ENCODE peak calls at places on chromosomes 2 and 18, in four cellular contexts. W is tibial artery, D is mammary epithelial cell, A is heart right ventricle. Y is an unnamed sample.

GRCh38 chr2:102061962-102062795 is 70.4 kb downstream of the IL1R2 start:
- DNase-seq in A (peak), W (no peak), D (no peak), Y (no peak)

GRCh38 chr2:138716183-138716582 is 64.0 kb downstream of the NXPH2 start:
- DNase-seq in A (no peak), D (no peak), W (no peak), Y (peak)

GRCh38 chr18:53795610-53796009 is 428.9 kb downstream of the MBD2 start:
- DNase-seq in A (no peak), W (no peak), D (no peak), Y (no peak)

GRCh38 chr2:234427081-234428058 is 69.5 kb downstream of the ARL4C start:
- DNase-seq in D (no peak), W (no peak), A (no peak), Y (no peak)

GRCh38 chr2:66553370-66553769 is 118.4 kb downstream of the MEIS1 start:
- DNase-seq in A (peak), D (no peak), W (no peak), Y (peak)

GRCh38 chr2:7333189-7333588 is 416.0 kb downstream of the RNF144A start:
- DNase-seq in D (no peak), W (no peak), A (no peak), Y (peak)

GRCh38 chr2:22907330-22907729 is 477.6 kb upstream of the KLHL29 start:
- DNase-seq in W (no peak), A (no peak), D (no peak), Y (no peak)

GRCh38 chr2:7744827-7745226 is 827.6 kb downstream of the RNF144A start:
- DNase-seq in W (no peak), D (peak), A (no peak), Y (peak)

GRCh38 chr2:164205347-164205746 is 415.9 kb downstream of the GRB14 start:
- DNase-seq in W (no peak), A (no peak), D (peak), Y (peak)

GRCh38 chr2:177380181-177380580 is 12.4 kb upstream of the AGPS start:
- DNase-seq in D (no peak), W (no peak), A (no peak), Y (no peak)

GRCh38 chr2:159267926-159268325 is 18.6 kb downstream of the WDSUB1 start:
- DNase-seq in D (no peak), A (no peak), W (no peak), Y (no peak)

GRCh38 chr2:73995810-73996209 is 11.1 kb downstream of the TET3 start:
- DNase-seq in D (no peak), A (no peak), W (no peak), Y (no peak)

GRCh38 chr2:69625078-69625788 is 18.3 kb downstream of the AAK1 start:
- DNase-seq in D (no peak), W (no peak), A (no peak), Y (no peak)

GRCh38 chr18:3012306-3012919 is 531 bp downstream of the LPIN2 start:
- DNase-seq in A (peak), W (peak), D (no peak), Y (no peak)

GRCh38 chr2:168354499-168354898 is 101.6 kb upstream of the CERS6 start:
- DNase-seq in A (no peak), W (no peak), D (no peak), Y (no peak)

GRCh38 chr2:239487272-239487671 is 86.5 kb upstream of the HDAC4 start:
- DNase-seq in W (no peak), A (no peak), D (no peak), Y (no peak)

GRCh38 chr2:763766-764525 is 86.7 kb upstream of the TMEM18 start:
- DNase-seq in D (no peak), A (no peak), W (no peak), Y (peak)

GRCh38 chr2:67486041-67486796 is 89.1 kb downstream of the ETAA1 start:
- DNase-seq in W (no peak), D (peak), A (peak), Y (peak)

GRCh38 chr2:100518801-100519200 is 44.0 kb upstream of the PDCL3 start:
- DNase-seq in D (peak), A (no peak), W (no peak), Y (peak)

GRCh38 chr2:237178396-237178795 is 92.7 kb downstream of the COPS8 start:
- DNase-seq in W (no peak), A (no peak), D (peak), Y (peak)

GRCh38 chr2:27583390-27583915 is 611 bp downstream of the ZNF512 start:
- DNase-seq in A (no peak), W (no peak), D (no peak), Y (no peak)

GRCh38 chr2:24509840-24510239 is 18.8 kb downstream of the NCOA1 start:
- DNase-seq in D (no peak), W (no peak), A (no peak), Y (no peak)

GRCh38 chr2:157934684-157935377 is 58.7 kb upstream of the ACVR1 start:
- DNase-seq in W (no peak), D (no peak), A (no peak), Y (peak)

GRCh38 chr2:24482256-24482971 is 8.6 kb upstream of the NCOA1 start:
- DNase-seq in D (no peak), A (no peak), W (no peak), Y (peak)

GRCh38 chr2:221444106-221444505 is 128.0 kb downstream of the EPHA4 start:
- DNase-seq in W (no peak), A (peak), D (peak), Y (peak)

GRCh38 chr2:36511858-36512630 is 85.9 kb downstream of the FEZ2 start:
- DNase-seq in W (no peak), A (no peak), D (peak), Y (no peak)

GRCh38 chr2:45649457-45649854 is 2.0 kb upstream of the PRKCE start:
- DNase-seq in A (no peak), W (no peak), D (no peak), Y (peak)

GRCh38 chr2:145323512-145323911 is 803.6 kb upstream of the ZEB2 start:
- DNase-seq in A (no peak), W (no peak), D (peak), Y (peak)

GRCh38 chr2:69169990-69170389 is 157.0 kb downstream of the ANTXR1 start:
- DNase-seq in A (no peak), D (no peak), W (no peak), Y (no peak)

GRCh38 chr2:60679059-60679780 is 76.8 kb upstream of the PAPOLG start:
- DNase-seq in W (no peak), D (no peak), A (no peak), Y (no peak)

GRCh38 chr2:70084973-70085710 is 2.1 kb upstream of the PCBP1 start:
- DNase-seq in A (no peak), W (peak), D (peak), Y (peak)

GRCh38 chr2:189526241-189526640 is 54.3 kb downstream of the SLC40A1 start:
- DNase-seq in D (no peak), W (no peak), A (no peak), Y (no peak)

GRCh38 chr2:14642499-14642898 is 10.0 kb downstream of the LRATD1 start:
- DNase-seq in D (no peak), W (no peak), A (no peak), Y (no peak)

GRCh38 chr2:296354-296753 is 8.5 kb upstream of the ALKAL2 start:
- DNase-seq in D (no peak), A (no peak), W (no peak), Y (no peak)

GRCh38 chr2:30971291-30972025 is 164.2 kb upstream of the CAPN13 start:
- DNase-seq in W (no peak), D (no peak), A (no peak), Y (no peak)

GRCh38 chr2:30965085-30965484 is 157.8 kb upstream of the CAPN13 start:
- DNase-seq in D (no peak), A (no peak), W (no peak), Y (no peak)

GRCh38 chr2:30963184-30963583 is 155.9 kb upstream of the CAPN13 start:
- DNase-seq in W (no peak), A (no peak), D (no peak), Y (no peak)

GRCh38 chr2:30964334-30964733 is 157.1 kb upstream of the CAPN13 start:
- DNase-seq in A (no peak), D (no peak), W (no peak), Y (no peak)

DNA sequence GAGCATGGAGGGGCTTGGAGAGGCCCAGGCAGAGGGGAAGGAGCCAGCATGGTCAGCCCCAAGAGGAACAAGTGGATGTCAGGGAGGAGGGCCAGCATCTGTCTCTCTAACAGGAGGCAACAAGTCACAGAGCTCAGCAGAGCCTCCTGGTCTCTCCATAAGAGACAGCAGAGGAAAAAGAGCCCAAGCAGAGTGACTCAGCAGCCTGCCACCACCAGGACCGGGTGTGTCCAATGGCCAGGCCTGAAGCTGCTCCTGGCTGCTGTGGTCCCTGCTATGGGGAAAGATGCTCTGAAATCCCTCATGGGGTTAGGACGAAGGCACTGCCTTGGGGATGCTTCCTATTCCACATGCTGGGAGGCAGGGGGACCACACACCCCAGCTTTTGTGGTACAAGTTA is 161.8 kb upstream of the CAPN13 start:
- DNase-seq in W (no peak), D (no peak), A (no peak), Y (peak)
- H3K4me3 ChIP-seq in W (no peak), D (no peak), A (no peak), Y (no peak)

DNA sequence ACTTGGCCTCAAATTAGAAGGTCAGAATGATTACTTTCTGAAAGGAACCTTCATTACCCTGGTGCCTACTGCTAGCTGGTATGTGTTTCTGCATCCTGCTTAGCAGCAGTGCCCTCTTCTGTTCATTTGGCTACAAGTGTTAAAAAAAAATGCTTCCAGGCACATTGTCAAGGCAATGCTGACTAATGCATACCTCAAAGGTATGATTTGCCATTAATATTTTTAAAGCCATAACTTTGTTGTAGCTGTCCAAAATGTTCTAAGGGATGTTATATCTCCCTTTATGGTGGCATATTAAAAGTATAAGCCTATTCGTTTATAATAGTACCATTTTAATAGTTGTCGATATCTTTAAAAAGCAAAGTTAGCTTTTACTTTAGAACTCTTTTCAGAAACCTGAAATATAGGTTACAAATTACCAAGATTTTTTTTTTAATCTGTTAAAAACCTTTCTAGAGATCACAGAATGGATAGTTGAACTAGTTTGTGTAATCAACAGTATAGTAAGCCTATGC is 52.0 kb upstream of the FAM171B start:
- DNase-seq in W (no peak), D (peak), A (no peak), Y (peak)
- TF ChIP-seq CTCF in W (peak), D (peak), A (peak), Y (peak)

DNA sequence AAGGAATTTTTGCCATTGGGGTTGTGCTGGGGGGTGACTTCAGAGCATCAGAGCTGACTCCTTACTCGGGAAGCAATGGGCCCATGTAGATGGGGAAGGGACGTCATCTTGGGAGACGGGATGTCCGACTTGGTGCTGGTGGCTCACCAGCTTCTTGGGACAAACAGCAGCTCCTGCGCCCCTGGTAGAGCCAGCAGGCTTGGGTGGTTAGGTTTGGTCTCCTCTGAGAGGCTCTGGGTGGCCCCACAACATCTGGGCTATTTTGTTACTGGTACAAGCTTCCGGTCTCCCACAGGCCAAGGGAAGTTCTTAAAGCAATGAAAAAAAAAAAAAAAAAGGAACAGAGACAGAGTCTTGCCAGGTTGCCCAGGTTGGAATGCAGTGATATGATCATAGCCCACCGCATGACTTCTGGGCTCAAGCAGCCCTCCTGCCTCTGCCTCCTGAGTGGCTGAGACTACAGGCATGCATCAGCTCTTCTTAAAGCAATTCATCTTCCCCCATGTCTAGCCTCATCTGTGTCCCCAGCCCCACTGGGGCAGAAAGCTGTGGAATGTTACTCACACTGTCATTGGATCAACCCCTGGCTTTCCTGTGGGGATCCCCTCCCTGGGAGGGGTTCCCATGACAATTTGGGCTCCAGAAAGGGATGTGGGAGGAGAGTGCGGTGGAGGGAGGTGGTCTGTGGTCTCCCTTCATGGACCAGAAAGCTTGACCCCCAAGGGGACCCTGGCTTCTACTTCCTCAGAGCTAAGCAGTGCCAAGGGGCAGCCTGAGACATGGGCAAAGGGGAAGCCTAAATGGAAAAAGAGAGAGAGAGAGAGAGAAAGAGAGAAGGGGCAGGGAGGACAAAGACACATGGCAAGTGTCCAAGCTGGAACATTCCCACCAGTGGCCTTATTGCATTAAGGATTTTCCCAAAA is 1.5 kb downstream of the NGEF start:
- DNase-seq in D (no peak), W (peak), A (no peak), Y (no peak)
- H3K4me3 ChIP-seq in D (no peak), W (no peak), A (no peak), Y (no peak)

GRCh38 chr2:19850056-19850455 is 51.7 kb downstream of the TTC32 start:
- DNase-seq in D (no peak), A (no peak), W (no peak), Y (peak)

GRCh38 chr2:19848029-19848750 is 53.6 kb downstream of the TTC32 start:
- DNase-seq in W (no peak), A (no peak), D (no peak), Y (no peak)

GRCh38 chr2:19848952-19849351 is 52.8 kb downstream of the TTC32 start:
- DNase-seq in D (no peak), W (no peak), A (no peak), Y (no peak)

GRCh38 chr2:19850526-19851050 is 51.2 kb downstream of the TTC32 start:
- DNase-seq in W (no peak), D (no peak), A (no peak), Y (no peak)

DNA sequence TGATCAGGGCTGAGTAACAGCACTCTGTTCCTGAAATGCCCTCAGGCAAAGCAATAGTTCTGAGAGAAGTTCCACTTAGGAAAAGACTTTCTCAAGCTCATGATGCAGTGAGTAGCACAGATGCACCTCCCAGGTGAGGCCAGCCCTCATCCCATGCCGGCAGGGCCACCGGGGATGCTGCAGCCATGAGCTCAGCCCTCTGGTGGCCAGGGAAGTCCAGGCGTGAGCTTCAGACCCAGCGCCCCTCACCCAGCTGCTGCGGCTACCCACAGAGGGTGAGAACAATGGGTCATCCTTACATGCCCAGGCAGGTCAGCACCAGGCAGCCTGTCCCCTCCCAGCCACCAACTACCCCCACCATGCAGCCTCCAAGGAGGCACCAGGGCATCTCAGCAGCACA is 50.7 kb downstream of the TTC32 start:
- DNase-seq in W (no peak), D (peak), A (no peak), Y (peak)
- TF ChIP-seq CTCF in W (no peak), D (peak), A (no peak), Y (peak)

GRCh38 chr2:226754821-226755536 is 44.6 kb downstream of the IRS1 start:
- DNase-seq in A (no peak), W (no peak), D (no peak), Y (peak)
- H3K4me3 ChIP-seq in A (no peak), W (no peak), D (no peak), Y (no peak)

GRCh38 chr18:36424741-36425142 is 127.2 kb downstream of the FHOD3 start:
- DNase-seq in A (no peak), W (no peak), D (peak), Y (peak)

GRCh38 chr18:36419188-36419912 is 121.8 kb downstream of the FHOD3 start:
- DNase-seq in W (no peak), A (no peak), D (no peak), Y (no peak)

GRCh38 chr18:36415606-36416005 is 118.1 kb downstream of the FHOD3 start:
- DNase-seq in A (no peak), D (no peak), W (no peak), Y (no peak)

GRCh38 chr18:36420826-36421225 is 123.3 kb downstream of the FHOD3 start:
- DNase-seq in A (no peak), W (no peak), D (no peak), Y (no peak)

GRCh38 chr18:36419913-36420531 is 122.5 kb downstream of the FHOD3 start:
- DNase-seq in A (no peak), D (peak), W (no peak), Y (peak)
- TF ChIP-seq CTCF in A (no peak), D (peak), W (no peak), Y (peak)